ENCODE peak calls at places on chromosome 10, in nine cellular contexts. U is stimulated activated CD8-positive, alpha-beta memory T cell treated with anti-CD3 and anti-CD28 coated beads, Interleukin-2, amount 100 ng/mL, for 48 hours; Y is NCI-H2107; E is NCI-H1105 treated with DMSO at 0.1 percent for 48 hours; H is stomach; S is right lobe of liver; J is ELF-1; G is GM12892; D is A172. N is an unnamed sample.

GRCh38 chr10:61776615-61777266 is 114.0 kb downstream of the CABCOCO1 start:
- DNase-seq in U (no peak), Y (no peak), E (no peak), H (no peak), S (no peak), J (no peak), G (no peak), D (no peak), N (no peak)

GRCh38 chr10:16777473-16778370 is 39.5 kb downstream of the RSU1 start:
- DNase-seq in U (no peak), Y (peak), E (peak), H (no peak), S (peak), J (peak), G (peak), D (peak), N (peak)

GRCh38 chr10:112687647-112688046 is 240.6 kb downstream of the VTI1A start:
- DNase-seq in U (no peak), Y (no peak), E (no peak), H (no peak), S (no peak), J (no peak), G (no peak), D (peak), N (peak)

GRCh38 chr10:47016564-47016963 is 105.3 kb downstream of the PTPN20 start:
- DNase-seq in U (no peak), Y (no peak), E (no peak), H (no peak), S (no peak), J (no peak), G (no peak), D (no peak), N (no peak)

GRCh38 chr10:44913312-44914079 is 2.4 kb downstream of the TMEM72 start:
- DNase-seq in U (no peak), Y (no peak), E (no peak), H (no peak), S (no peak), J (no peak), G (no peak), D (no peak), N (no peak)

GRCh38 chr10:103852189-103852711 is 3.1 kb downstream of the SH3PXD2A start:
- DNase-seq in U (no peak), Y (no peak), E (no peak), H (no peak), S (no peak), J (no peak), G (no peak), D (no peak), N (peak)

GRCh38 chr10:9825491-9826018 is 1192.1 kb upstream of the CELF2 start:
- DNase-seq in U (no peak), Y (no peak), E (no peak), H (peak), S (no peak), J (peak), G (no peak), D (peak), N (no peak)

GRCh38 chr10:6014241-6014761 is 37.0 kb upstream of the IL15RA start:
- DNase-seq in U (no peak), Y (no peak), E (no peak), H (peak), S (peak), J (peak), G (peak), D (peak), N (peak)

GRCh38 chr10:112721080-112721698 is 228.9 kb upstream of the TCF7L2 start:
- DNase-seq in U (no peak), Y (no peak), E (no peak), H (no peak), S (no peak), J (no peak), G (no peak), D (peak), N (peak)

GRCh38 chr10:123157210-123157609 is 3.0 kb downstream of the BUB3 start:
- DNase-seq in U (no peak), Y (no peak), E (no peak), H (no peak), S (no peak), J (no peak), G (no peak), D (peak), N (peak)

GRCh38 chr10:85598646-85599045 is 767.9 kb downstream of the GRID1 start:
- DNase-seq in U (no peak), Y (no peak), E (no peak), H (no peak), S (peak), J (no peak), G (no peak), D (no peak), N (no peak)

GRCh38 chr10:43671659-43672555 is 23.2 kb upstream of the ZNF32 start:
- DNase-seq in U (no peak), Y (no peak), E (peak), H (peak), S (peak), J (peak), G (peak), D (peak), N (peak)

GRCh38 chr10:70295946-70296345 is 12.1 kb upstream of the NPFFR1 start:
- DNase-seq in U (no peak), Y (no peak), E (no peak), H (no peak), S (no peak), J (no peak), G (no peak), D (no peak), N (no peak)

GRCh38 chr10:119651514-119652327 is 541 bp downstream of the BAG3 start:
- DNase-seq in U (no peak), Y (no peak), E (no peak), H (peak), S (no peak), J (no peak), G (peak), D (no peak), N (no peak)

GRCh38 chr10:23525406-23525805 is 86.5 kb downstream of the OTUD1 start:
- DNase-seq in U (no peak), Y (no peak), E (peak), H (no peak), S (no peak), J (no peak), G (no peak), D (peak), N (no peak)

GRCh38 chr10:114664127-114664526 is 6.1 kb upstream of the ABLIM1 start:
- DNase-seq in U (no peak), Y (no peak), E (no peak), H (no peak), S (no peak), J (no peak), G (no peak), D (no peak), N (no peak)

GRCh38 chr10:61747341-61747740 is 84.6 kb downstream of the CABCOCO1 start:
- DNase-seq in U (no peak), Y (no peak), E (no peak), H (no peak), S (no peak), J (no peak), G (no peak), D (no peak), N (no peak)

GRCh38 chr10:26057466-26057865 is 123.4 kb downstream of the MYO3A start:
- DNase-seq in U (no peak), Y (no peak), E (no peak), H (no peak), S (no peak), J (no peak), G (no peak), D (no peak), N (no peak)

GRCh38 chr10:129335942-129336341 is 131.1 kb upstream of the MGMT start:
- DNase-seq in U (no peak), Y (no peak), E (no peak), H (no peak), S (no peak), J (no peak), G (no peak), D (no peak), N (no peak)

GRCh38 chr10:7192831-7193348 is 217.9 kb downstream of the SFMBT2 start:
- DNase-seq in U (peak), Y (no peak), E (no peak), H (no peak), S (peak), J (no peak), G (no peak), D (no peak), N (no peak)

GRCh38 chr10:104521901-104522827 is 118.9 kb upstream of the SORCS3 start:
- DNase-seq in U (no peak), Y (no peak), E (peak), H (no peak), S (no peak), J (no peak), G (no peak), D (no peak), N (no peak)

GRCh38 chr10:96856317-96856716 is 24.2 kb downstream of the LCOR start:
- DNase-seq in U (no peak), Y (no peak), E (no peak), H (no peak), S (no peak), J (no peak), G (no peak), D (no peak), N (no peak)

GRCh38 chr10:15427836-15428414 is 56.8 kb upstream of the FAM171A1 start:
- DNase-seq in U (no peak), Y (no peak), E (peak), H (no peak), S (no peak), J (no peak), G (no peak), D (peak), N (peak)

GRCh38 chr10:88472540-88472939 is 110.6 kb downstream of the RNLS start:
- DNase-seq in U (no peak), Y (no peak), E (no peak), H (no peak), S (no peak), J (no peak), G (no peak), D (no peak), N (no peak)

GRCh38 chr10:77125231-77125630 is 512.4 kb downstream of the KCNMA1 start:
- DNase-seq in U (no peak), Y (no peak), E (no peak), H (no peak), S (no peak), J (peak), G (no peak), D (no peak), N (no peak)

GRCh38 chr10:37775612-37776011 is 81.8 kb downstream of the ZNF248 start:
- DNase-seq in U (no peak), Y (no peak), E (no peak), H (no peak), S (no peak), J (no peak), G (no peak), D (no peak), N (no peak)

GRCh38 chr10:26725837-26726727 is 28.6 kb downstream of the PDSS1 start:
- DNase-seq in U (no peak), Y (no peak), E (peak), H (peak), S (peak), J (no peak), G (no peak), D (peak), N (peak)

N was measured in foreskin fibroblast.